ENCODE peak calls at places on chromosomes 11 and 22, in six cellular contexts. Z is neuronal stem cell, Q is BE2C, Y is psoas muscle, C is fibroblast of lung, K is neural progenitor cell. O is an unnamed sample. For H3K9me3 and H3K4me1, the result is how much of the 10 kb centered on the place peaks cover.

GRCh38 chr22:24965822-24966626 is 13.5 kb downstream of the KIAA1671 start:
- DNase-seq in Z (no peak), Q (no peak), Y (peak), C (no peak), K (no peak), O (no peak)

GRCh38 chr22:27879923-27880322 is 39.1 kb downstream of the PITPNB start:
- DNase-seq in Z (no peak), Q (peak), Y (no peak), C (peak), K (peak), O (no peak)

GRCh38 chr11:76801736-76802135 is 18.6 kb downstream of the TSKU start:
- DNase-seq in Z (no peak), Q (no peak), Y (no peak), C (no peak), K (no peak), O (no peak)

GRCh38 chr11:75485742-75486141 is 40.0 kb downstream of the GDPD5 start:
- DNase-seq in Z (no peak), Q (no peak), Y (no peak), C (no peak), K (no peak), O (no peak)

GRCh38 chr22:44968736-44969135 is 41.1 kb downstream of the PHF21B start:
- DNase-seq in Z (no peak), Q (no peak), Y (no peak), C (no peak), K (peak), O (no peak)

GRCh38 chr11:20013346-20014066 is 146.8 kb downstream of the DBX1 start:
- DNase-seq in Z (no peak), Q (no peak), Y (peak), C (peak), K (no peak), O (no peak)

GRCh38 chr22:48099251-48099650 is 1336.8 kb downstream of the TBC1D22A start:
- DNase-seq in Z (no peak), Q (no peak), Y (no peak), C (no peak), K (no peak), O (no peak)

GRCh38 chr22:39308614-39309363 is 10.6 kb downstream of the RPL3 start:
- DNase-seq in Z (no peak), Q (no peak), Y (peak), C (peak), K (no peak), O (peak)

GRCh38 chr11:69166186-69167115 is 10.7 kb downstream of the SMIM38 start:
- DNase-seq in Z (no peak), Q (peak), Y (no peak), C (peak), K (peak), O (peak)

GRCh38 chr11:35549787-35550186 is 24.4 kb upstream of the PAMR1 start:
- DNase-seq in Z (peak), Q (no peak), Y (no peak), C (peak), K (peak), O (no peak)

GRCh38 chr11:64745219-64745522 is 1.2 kb upstream of the RASGRP2 start:
- DNase-seq in Z (no peak), Q (no peak), Y (peak), C (no peak), K (no peak), O (peak)

GRCh38 chr11:128324051-128324481 is 263.3 kb downstream of the ETS1 start:
- DNase-seq in Z (no peak), Q (no peak), Y (no peak), C (no peak), K (no peak), O (no peak)

GRCh38 chr11:128324531-128325141 is 262.7 kb downstream of the ETS1 start:
- DNase-seq in Z (no peak), Q (no peak), Y (no peak), C (no peak), K (no peak), O (no peak)

GRCh38 chr11:128327274-128327673 is 260.1 kb downstream of the ETS1 start:
- DNase-seq in Z (no peak), Q (no peak), Y (no peak), C (no peak), K (no peak), O (no peak)

GRCh38 chr11:128328955-128329551 is 258.3 kb downstream of the ETS1 start:
- DNase-seq in Z (no peak), Q (no peak), Y (peak), C (no peak), K (no peak), O (no peak)

DNA sequence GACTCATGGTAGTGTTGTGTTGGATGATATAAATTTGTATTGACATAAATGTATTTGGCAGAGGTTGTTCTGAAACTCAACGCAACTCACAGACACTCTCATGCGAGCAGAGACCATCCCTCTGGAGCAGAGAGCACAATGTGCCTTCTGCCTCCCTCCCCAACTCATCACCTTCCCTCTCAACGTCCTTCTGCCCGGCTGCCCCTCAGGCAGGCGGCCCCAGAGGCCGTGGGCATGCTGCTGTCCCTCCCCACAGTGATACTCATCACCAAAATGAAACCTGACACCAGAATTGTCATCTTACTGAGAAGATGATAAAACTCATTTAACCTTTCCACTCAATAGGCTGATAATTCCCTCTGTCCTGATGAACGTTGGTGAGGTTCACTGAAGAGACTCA is 260.6 kb downstream of the ETS1 start:
- DNase-seq in Z (no peak), Q (no peak), Y (no peak), C (no peak), K (no peak), O (no peak)
- H3K4me3 ChIP-seq in Z (no peak), Q (no peak), Y (no peak), C (no peak), K (no peak), O (no peak)

DNA sequence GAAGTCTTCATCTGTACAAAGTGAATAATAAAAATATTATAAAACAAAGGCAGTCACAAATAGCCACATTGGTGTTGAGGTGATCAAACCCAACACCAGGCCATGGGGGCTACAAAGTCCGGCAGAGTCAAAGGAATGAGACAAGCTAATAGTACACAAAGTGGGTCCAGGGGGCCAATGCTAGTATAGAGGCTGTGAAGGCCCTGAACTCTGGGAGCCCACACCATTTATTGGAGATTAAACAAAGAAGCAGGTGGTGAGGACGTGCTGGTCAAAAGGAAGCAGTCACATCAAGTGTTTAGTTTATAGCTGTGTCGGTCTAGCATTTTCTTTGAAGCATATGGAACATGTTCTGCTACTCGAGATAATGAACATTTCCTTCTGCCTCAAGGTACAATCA is 58.6 kb upstream of the CCT8L2 start:
- DNase-seq in Z (no peak), Q (no peak), Y (no peak), C (peak), K (no peak), O (no peak)
- H3K9me3 ChIP-seq in Z (under half), Q (under half), Y (under half), C (under half), K (under half), O (under half)

DNA sequence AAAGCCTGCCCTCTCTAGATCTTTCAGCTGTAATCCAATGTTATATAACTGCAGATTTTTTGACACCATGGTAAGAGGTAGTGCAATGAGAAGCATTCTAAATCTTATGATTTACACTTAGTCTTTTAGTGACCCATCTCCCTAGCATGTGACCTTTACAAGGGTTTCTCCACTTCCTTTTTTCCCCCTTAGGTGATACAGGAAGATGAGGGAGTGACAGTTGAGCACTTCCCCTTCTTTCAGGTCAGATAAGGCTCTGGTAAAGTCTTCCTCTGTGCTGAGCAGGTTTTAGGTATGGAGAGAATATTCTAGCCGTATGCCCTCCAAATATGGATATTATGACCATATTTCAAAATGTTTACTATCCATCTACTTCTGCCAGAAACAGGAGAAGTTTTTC is 753.6 kb downstream of the JRKL start:
- DNase-seq in Z (no peak), Q (no peak), Y (no peak), C (no peak), K (no peak), O (no peak)
- H3K4me1 ChIP-seq in Z (under half), Q (under half), Y (under half), C (under half), K (under half), O (under half)

DNA sequence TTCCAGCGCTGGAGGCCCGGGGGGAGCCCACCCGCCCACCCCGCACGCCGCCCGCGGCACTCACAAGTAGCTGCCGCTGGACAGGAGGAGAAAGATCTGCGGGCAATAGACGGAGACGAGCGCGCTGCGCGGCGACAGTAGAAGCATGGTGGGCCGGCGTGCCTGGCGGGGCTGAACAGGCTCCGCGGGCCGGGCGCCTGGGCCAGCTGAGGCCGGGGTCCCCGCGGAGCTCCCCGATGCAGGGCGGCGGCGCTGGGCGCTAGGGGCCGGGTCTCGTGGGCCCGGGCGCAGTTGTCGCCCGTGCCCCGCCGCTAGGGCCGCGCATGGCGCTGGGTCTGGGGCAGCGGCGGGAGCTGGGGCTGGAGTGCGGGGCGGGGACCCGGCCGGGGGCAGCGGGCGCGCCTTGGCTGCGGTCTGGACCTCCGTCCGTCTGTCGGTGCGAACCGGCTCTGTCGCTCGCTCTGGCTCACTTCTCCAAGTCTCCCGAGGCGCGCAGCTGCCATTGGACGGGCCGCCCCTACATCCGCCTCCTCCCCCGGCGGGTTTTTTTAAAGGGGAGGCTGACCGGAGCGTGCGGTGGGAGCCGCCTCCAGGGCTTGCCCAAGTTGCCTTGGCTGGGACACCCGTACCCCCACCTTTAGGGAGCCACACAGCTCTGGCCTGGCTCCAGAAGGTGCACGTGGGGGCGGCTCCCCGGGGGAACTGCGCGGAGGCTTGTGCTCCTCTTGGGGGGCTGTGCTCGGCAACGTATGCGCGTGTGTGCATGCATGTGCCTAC is 4.7 kb downstream of the WNT7B start:
- DNase-seq in Z (no peak), Q (no peak), Y (no peak), C (peak), K (peak), O (no peak)
- H3K4me3 ChIP-seq in Z (peak), Q (no peak), Y (peak), C (no peak), K (peak), O (no peak)